ENCODE peak calls at places on chromosomes 2 and 18, in nine cellular contexts. O is A549, C is tibial nerve, G is mesendoderm, T is heart left ventricle, B is heart right ventricle, K is endothelial cell of umbilical vein, M is small intestine, A is tibial artery. Y is an unnamed sample. For H3K4me1, the result is how much of the 10 kb centered on the place peaks cover.

GRCh38 chr18:23884712-23885375 is 129.7 kb upstream of the TTC39C start:
- DNase-seq in G (no peak), K (no peak), B (no peak), O (no peak), T (no peak), A (no peak), M (peak), C (peak), Y (no peak)

GRCh38 chr2:235140801-235141081 is 188.9 kb downstream of the SH3BP4 start:
- DNase-seq in C (no peak), K (no peak), M (no peak), A (no peak), T (no peak), O (no peak), B (no peak), G (no peak), Y (no peak)

GRCh38 chr2:136327162-136327852 is 209.4 kb upstream of the CXCR4 start:
- DNase-seq in G (peak), K (peak), T (no peak), M (peak), O (no peak), B (no peak), A (no peak), C (no peak), Y (peak)

GRCh38 chr2:144078802-144079386 is 441.0 kb downstream of the ZEB2 start:
- DNase-seq in T (no peak), A (no peak), M (no peak), G (no peak), O (no peak), K (no peak), B (no peak), C (no peak), Y (no peak)

GRCh38 chr2:8953525-8953924 is 50.0 kb downstream of the MBOAT2 start:
- DNase-seq in M (no peak), B (no peak), C (no peak), T (no peak), G (no peak), K (no peak), O (no peak), A (no peak), Y (no peak)

GRCh38 chr2:177604291-177605065 is 211.9 kb downstream of the AGPS start:
- DNase-seq in B (no peak), T (no peak), A (peak), M (peak), K (peak), G (peak), O (peak), C (no peak), Y (peak)

GRCh38 chr2:6008186-6008585 is 316.0 kb downstream of the SOX11 start:
- DNase-seq in A (no peak), C (no peak), B (no peak), O (no peak), T (no peak), K (no peak), G (no peak), M (no peak), Y (no peak)

GRCh38 chr2:173959909-173960308 is 5.3 kb downstream of the SP3 start:
- DNase-seq in G (no peak), M (no peak), O (no peak), K (no peak), C (no peak), A (no peak), T (no peak), B (no peak), Y (no peak)

GRCh38 chr2:228819701-228820100 is 451.4 kb downstream of the PID1 start:
- DNase-seq in A (no peak), K (no peak), T (no peak), G (no peak), C (no peak), O (no peak), B (no peak), M (no peak), Y (no peak)

GRCh38 chr2:197130318-197130717 is 180.3 kb downstream of the ANKRD44 start:
- DNase-seq in A (no peak), B (no peak), O (no peak), C (no peak), K (no peak), M (peak), T (no peak), G (no peak), Y (no peak)

GRCh38 chr2:160652236-160652635 is 158.6 kb upstream of the RBMS1 start:
- DNase-seq in O (no peak), T (peak), B (no peak), K (peak), C (no peak), A (peak), G (peak), M (peak), Y (no peak)

GRCh38 chr2:177036754-177037153 is 175.8 kb upstream of the HNRNPA3 start:
- DNase-seq in M (no peak), G (no peak), O (no peak), C (no peak), A (no peak), T (no peak), B (no peak), K (no peak), Y (no peak)

GRCh38 chr2:237919593-237919992 is 47.2 kb upstream of the UBE2F start:
- DNase-seq in G (no peak), C (no peak), B (no peak), A (no peak), O (no peak), K (no peak), T (no peak), M (no peak), Y (no peak)

GRCh38 chr2:200185575-200186103 is 120.9 kb upstream of the SPATS2L start:
- DNase-seq in C (no peak), A (no peak), B (no peak), M (no peak), K (no peak), G (no peak), T (no peak), O (no peak), Y (no peak)

GRCh38 chr2:181573140-181573736 is 83.7 kb downstream of the CERKL start:
- DNase-seq in K (peak), A (no peak), O (peak), G (peak), T (no peak), B (no peak), M (peak), C (no peak), Y (no peak)

GRCh38 chr2:195961873-195962272 is 106.8 kb downstream of the DNAH7 start:
- DNase-seq in B (no peak), M (no peak), T (no peak), O (no peak), G (no peak), C (no peak), K (no peak), A (no peak), Y (no peak)

GRCh38 chr2:30778611-30779010 is 28.6 kb downstream of the CAPN13 start:
- DNase-seq in B (no peak), T (no peak), C (no peak), O (no peak), M (no peak), G (no peak), K (no peak), A (no peak), Y (no peak)

GRCh38 chr2:127072970-127073369 is 34.0 kb downstream of the BIN1 start:
- DNase-seq in A (no peak), G (no peak), M (no peak), T (no peak), K (no peak), C (no peak), O (no peak), B (no peak), Y (no peak)

GRCh38 chr2:11777066-11777782 is 30.8 kb downstream of the LPIN1 start:
- DNase-seq in T (no peak), C (peak), A (no peak), G (peak), B (no peak), O (no peak), K (no peak), M (peak), Y (no peak)

GRCh38 chr2:12714391-12715221 is 2.1 kb upstream of the TRIB2 start:
- DNase-seq in C (no peak), T (no peak), B (no peak), A (no peak), K (peak), G (peak), M (no peak), O (no peak), Y (peak)

GRCh38 chr2:15931950-15932349 is 8.4 kb upstream of the MYCN start:
- DNase-seq in B (no peak), G (no peak), O (no peak), T (no peak), M (no peak), A (no peak), C (no peak), K (no peak), Y (no peak)

GRCh38 chr2:232009639-232010274 is 48.2 kb downstream of the DIS3L2 start:
- DNase-seq in C (no peak), B (no peak), A (no peak), M (no peak), K (no peak), O (no peak), G (no peak), T (no peak), Y (no peak)

GRCh38 chr2:203824057-203824456 is 43.5 kb upstream of the CTLA4 start:
- DNase-seq in K (no peak), O (no peak), A (no peak), B (no peak), C (no peak), M (no peak), T (no peak), G (no peak), Y (peak)

GRCh38 chr18:23935804-23936203 is 78.8 kb upstream of the TTC39C start:
- DNase-seq in A (no peak), M (peak), K (no peak), B (no peak), G (no peak), T (no peak), O (no peak), C (no peak), Y (no peak)

GRCh38 chr18:43170586-43170985 is 55.1 kb upstream of the RIT2 start:
- DNase-seq in C (no peak), T (no peak), K (no peak), O (no peak), M (no peak), A (no peak), G (peak), B (no peak), Y (no peak)

GRCh38 chr2:67840460-67841068 is 222.2 kb downstream of the C1D start:
- DNase-seq in K (peak), A (peak), T (peak), M (peak), B (peak), O (peak), G (peak), C (no peak), Y (peak)

GRCh38 chr2:12155308-12156061 is 409.1 kb downstream of the LPIN1 start:
- DNase-seq in T (peak), A (peak), K (peak), B (no peak), M (no peak), C (no peak), O (no peak), G (peak), Y (peak)

GRCh38 chr2:65358690-65359400 is 73.6 kb downstream of the SPRED2 start:
- DNase-seq in B (no peak), M (no peak), T (no peak), G (no peak), C (no peak), O (no peak), A (no peak), K (no peak), Y (no peak)

GRCh38 chr2:47249427-47249826 is 94.3 kb upstream of the STPG4 start:
- DNase-seq in O (no peak), G (no peak), T (no peak), C (no peak), B (no peak), A (no peak), K (no peak), M (peak), Y (no peak)

GRCh38 chr2:218006741-218007140 is 3.9 kb upstream of the TNS1 start:
- DNase-seq in A (no peak), C (no peak), M (no peak), B (no peak), O (no peak), T (no peak), G (no peak), K (no peak), Y (no peak)

GRCh38 chr2:228615501-228615900 is 434.0 kb upstream of the SPHKAP start:
- DNase-seq in T (no peak), O (no peak), M (no peak), G (no peak), C (no peak), B (no peak), K (no peak), A (no peak), Y (no peak)

GRCh38 chr2:37604716-37605115 is 66.7 kb downstream of the CDC42EP3 start:
- DNase-seq in K (peak), A (no peak), T (no peak), M (no peak), G (no peak), C (no peak), B (no peak), O (no peak), Y (no peak)

GRCh38 chr2:70094978-70095832 is 7.9 kb downstream of the PCBP1 start:
- DNase-seq in A (peak), G (no peak), O (no peak), T (peak), B (no peak), M (peak), K (peak), C (no peak), Y (no peak)

GRCh38 chr18:23982154-23983071 is 32.1 kb upstream of the TTC39C start:
- DNase-seq in A (peak), K (peak), M (peak), O (peak), T (peak), B (peak), C (no peak), G (no peak), Y (peak)

GRCh38 chr2:8692783-8693768 is 11.2 kb downstream of the ID2 start:
- DNase-seq in G (peak), M (peak), C (no peak), B (peak), A (no peak), K (peak), T (no peak), O (peak), Y (no peak)

GRCh38 chr2:20423376-20423775 is 23.5 kb upstream of the RHOB start:
- DNase-seq in B (no peak), A (no peak), K (no peak), O (no peak), T (no peak), M (no peak), G (no peak), C (no peak), Y (no peak)
- H3K4me1 ChIP-seq in B (half or more), A (half or more), K (under half), O (under half), T (under half), M (under half), G (under half), C (under half), Y (half or more)

GRCh38 chr2:26725516-26725810 is 32.9 kb downstream of the KCNK3 start:
- DNase-seq in K (no peak), M (no peak), A (no peak), G (no peak), O (no peak), B (peak), C (no peak), T (peak), Y (no peak)
- H3K4me1 ChIP-seq in K (under half), M (under half), A (half or more), G (under half), O (half or more), B (under half), C (under half), T (under half), Y (under half)

DNA sequence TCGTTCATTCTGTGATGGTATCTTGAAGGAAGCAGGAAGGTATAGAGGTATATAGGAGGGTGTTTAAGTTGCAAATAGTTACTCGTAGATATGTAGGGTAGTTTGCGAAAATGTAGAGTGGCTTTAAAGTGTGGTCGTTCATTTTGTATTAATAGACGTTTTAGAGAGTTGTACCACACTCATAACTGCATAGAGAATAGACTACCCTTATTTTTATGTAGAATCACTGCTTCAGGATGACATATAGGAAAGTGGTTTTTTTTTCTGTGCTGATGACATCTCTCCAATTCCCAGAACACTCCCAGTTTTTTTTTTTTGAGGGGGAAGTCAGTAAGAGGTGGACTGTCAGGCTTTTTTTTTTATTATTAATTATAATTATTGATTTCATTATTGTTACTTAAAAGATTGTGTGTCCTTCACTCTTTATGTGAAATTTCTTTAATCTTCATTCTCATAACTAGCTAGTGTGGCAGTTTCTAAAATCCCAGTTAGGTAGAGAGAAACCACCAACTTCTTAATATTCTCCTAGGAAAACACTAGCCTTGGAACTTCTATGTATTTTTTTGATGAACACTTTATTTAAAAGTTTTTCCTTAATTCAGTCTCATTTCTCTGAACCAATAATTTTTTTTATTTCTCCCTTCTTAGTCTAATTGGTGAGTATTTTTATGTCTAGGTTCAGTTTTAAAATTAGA is 1.5 kb downstream of the ACTR3 start:
- DNase-seq in O (no peak), A (no peak), K (no peak), M (no peak), B (no peak), G (no peak), T (no peak), C (no peak), Y (no peak)
- H3K4me1 ChIP-seq in O (half or more), A (half or more), K (half or more), M (under half), B (half or more), G (under half), T (half or more), C (under half), Y (half or more)

GRCh38 chr18:78362198-78362597 is 617.4 kb upstream of the SALL3 start:
- DNase-seq in B (no peak), C (no peak), K (no peak), T (no peak), O (no peak), G (no peak), A (no peak), M (no peak), Y (no peak)

GRCh38 chr18:78364123-78364522 is 615.5 kb upstream of the SALL3 start:
- DNase-seq in K (no peak), B (no peak), G (no peak), T (no peak), A (no peak), M (no peak), C (no peak), O (no peak), Y (no peak)

DNA sequence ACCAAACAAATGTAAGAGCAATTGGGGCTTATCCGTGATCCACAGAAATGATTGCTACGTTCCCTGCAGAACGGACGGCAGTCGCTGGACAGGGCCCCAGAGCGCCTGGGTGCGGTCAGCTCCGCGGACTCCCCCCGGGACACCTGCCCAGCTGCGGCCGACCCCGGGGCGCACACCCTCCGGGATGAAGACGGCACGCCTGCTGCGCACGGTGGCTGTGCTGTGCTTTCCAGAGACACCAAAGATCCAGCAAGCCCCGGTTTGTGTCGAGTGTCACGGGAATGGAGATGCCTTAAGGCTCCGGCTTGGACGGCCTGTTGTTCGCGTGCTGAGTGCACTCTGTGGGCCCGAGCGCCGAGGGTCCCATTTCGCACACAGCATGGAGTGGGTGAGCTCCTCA is 616.1 kb upstream of the SALL3 start:
- DNase-seq in O (no peak), A (no peak), B (no peak), M (no peak), K (no peak), T (no peak), C (no peak), G (no peak), Y (no peak)
- H3K4me1 ChIP-seq in O (under half), A (under half), B (under half), M (under half), K (under half), T (under half), C (under half), G (under half), Y (under half)

DNA sequence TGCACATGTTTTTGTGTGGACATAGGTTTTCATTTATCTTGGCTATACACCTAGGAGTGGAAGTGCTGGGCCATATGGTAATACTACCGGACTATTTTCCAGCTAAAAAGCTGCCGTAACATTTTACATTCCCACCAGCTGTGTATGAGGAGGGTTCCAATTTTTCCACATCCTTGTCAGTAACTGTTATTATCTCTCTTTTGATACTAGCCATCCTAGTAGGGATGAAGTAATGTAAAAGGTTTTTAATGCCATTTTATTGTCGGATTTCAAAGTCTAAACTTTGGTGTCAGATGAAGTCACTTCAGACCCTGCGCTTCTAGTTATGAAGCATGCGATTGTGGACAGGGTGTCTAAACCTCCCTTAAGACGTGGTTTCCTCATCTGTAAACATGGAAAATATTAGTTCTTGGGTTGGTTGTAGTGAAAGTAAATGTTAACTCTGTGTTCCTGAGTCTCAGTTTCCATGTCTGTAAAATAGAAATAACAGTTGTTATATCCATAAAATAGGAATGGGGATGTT is 4.6 kb downstream of the DGKD start:
- DNase-seq in M (no peak), A (no peak), T (no peak), C (no peak), G (no peak), B (no peak), K (no peak), O (no peak), Y (no peak)
- H3K4me1 ChIP-seq in M (under half), A (under half), T (under half), C (under half), G (under half), B (half or more), K (under half), O (half or more), Y (under half)

GRCh38 chr18:58381676-58382411 is 247.0 kb downstream of the ALPK2 start:
- DNase-seq in B (no peak), T (no peak), A (no peak), C (no peak), K (no peak), O (no peak), M (no peak), G (no peak), Y (no peak)
- H3K4me1 ChIP-seq in B (under half), T (under half), A (under half), C (under half), K (under half), O (under half), M (under half), G (under half), Y (under half)